ENCODE peak calls at places on chromosomes 5 and 9, in eight cellular contexts. One of them, this sample, is unnamed.

GRCh38 chr5:68449380-68449779 is 233.8 kb downstream of the PIK3R1 start:
- DNase-seq in GM23248: peak; percentile 55
- DNase-seq in colonic mucosa: no peak
- DNase-seq in naive thymus-derived CD4-positive, alpha-beta T cell: no peak
- DNase-seq in heart left ventricle: peak; percentile 47
- DNase-seq in ascending aorta: peak; percentile 89
- DNase-seq in thoracic aorta: peak; percentile 12
- DNase-seq in body of pancreas: no peak
- DNase-seq in this sample: no peak

GRCh38 chr9:114671605-114672004 is 10.4 kb downstream of the TEX48 start:
- DNase-seq in GM23248: peak; percentile 20
- DNase-seq in colonic mucosa: no peak
- DNase-seq in naive thymus-derived CD4-positive, alpha-beta T cell: no peak
- DNase-seq in heart left ventricle: no peak
- DNase-seq in ascending aorta: no peak
- DNase-seq in thoracic aorta: no peak
- DNase-seq in body of pancreas: peak; percentile 59
- DNase-seq in this sample: no peak

GRCh38 chr5:118580959-118581358 is 407.4 kb downstream of the DTWD2 start:
- DNase-seq in GM23248: peak; percentile 59
- DNase-seq in colonic mucosa: no peak
- DNase-seq in naive thymus-derived CD4-positive, alpha-beta T cell: no peak
- DNase-seq in heart left ventricle: no peak
- DNase-seq in ascending aorta: no peak
- DNase-seq in thoracic aorta: no peak
- DNase-seq in body of pancreas: no peak
- DNase-seq in this sample: no peak

GRCh38 chr9:136728548-136729123 is 14.1 kb downstream of the LCN10 start:
- DNase-seq in GM23248: peak; percentile 76
- DNase-seq in colonic mucosa: no peak
- DNase-seq in naive thymus-derived CD4-positive, alpha-beta T cell: no peak
- DNase-seq in heart left ventricle: no peak
- DNase-seq in ascending aorta: no peak
- DNase-seq in thoracic aorta: no peak
- DNase-seq in body of pancreas: no peak
- DNase-seq in this sample: no peak

GRCh38 chr5:95743248-95743647 is 12.1 kb downstream of the RHOBTB3 start:
- DNase-seq in GM23248: no peak
- DNase-seq in colonic mucosa: no peak
- DNase-seq in naive thymus-derived CD4-positive, alpha-beta T cell: no peak
- DNase-seq in heart left ventricle: no peak
- DNase-seq in ascending aorta: no peak
- DNase-seq in thoracic aorta: no peak
- DNase-seq in body of pancreas: no peak
- DNase-seq in this sample: no peak

GRCh38 chr5:165906879-165907278 is 2384.6 kb upstream of the WWC1 start:
- DNase-seq in GM23248: no peak
- DNase-seq in colonic mucosa: no peak
- DNase-seq in naive thymus-derived CD4-positive, alpha-beta T cell: no peak
- DNase-seq in heart left ventricle: no peak
- DNase-seq in ascending aorta: no peak
- DNase-seq in thoracic aorta: no peak
- DNase-seq in body of pancreas: no peak
- DNase-seq in this sample: no peak

GRCh38 chr9:82934949-82935348 is 128.0 kb downstream of the RASEF start:
- DNase-seq in GM23248: peak; percentile 34
- DNase-seq in colonic mucosa: no peak
- DNase-seq in naive thymus-derived CD4-positive, alpha-beta T cell: no peak
- DNase-seq in heart left ventricle: no peak
- DNase-seq in ascending aorta: no peak
- DNase-seq in thoracic aorta: no peak
- DNase-seq in body of pancreas: no peak
- DNase-seq in this sample: no peak

GRCh38 chr9:116198344-116198743 is 44.8 kb downstream of the PAPPA start:
- DNase-seq in GM23248: peak; percentile 43
- DNase-seq in colonic mucosa: no peak
- DNase-seq in naive thymus-derived CD4-positive, alpha-beta T cell: no peak
- DNase-seq in heart left ventricle: no peak
- DNase-seq in ascending aorta: no peak
- DNase-seq in thoracic aorta: no peak
- DNase-seq in body of pancreas: no peak
- DNase-seq in this sample: no peak

GRCh38 chr9:88013051-88013450 is 38.7 kb upstream of the CDK20 start:
- DNase-seq in GM23248: no peak
- DNase-seq in colonic mucosa: no peak
- DNase-seq in naive thymus-derived CD4-positive, alpha-beta T cell: no peak
- DNase-seq in heart left ventricle: no peak
- DNase-seq in ascending aorta: no peak
- DNase-seq in thoracic aorta: no peak
- DNase-seq in body of pancreas: no peak
- DNase-seq in this sample: no peak

GRCh38 chr9:110029422-110029814 is 178.5 kb downstream of the C9orf152 start:
- DNase-seq in GM23248: peak; percentile 89
- DNase-seq in colonic mucosa: no peak
- DNase-seq in naive thymus-derived CD4-positive, alpha-beta T cell: no peak
- DNase-seq in heart left ventricle: no peak
- DNase-seq in ascending aorta: peak; percentile 70
- DNase-seq in thoracic aorta: no peak
- DNase-seq in body of pancreas: peak; percentile 58
- DNase-seq in this sample: no peak

GRCh38 chr5:1291611-1292080 is 3.2 kb downstream of the TERT start:
- DNase-seq in GM23248: no peak
- DNase-seq in colonic mucosa: peak; percentile 64
- DNase-seq in naive thymus-derived CD4-positive, alpha-beta T cell: no peak
- DNase-seq in heart left ventricle: no peak
- DNase-seq in ascending aorta: peak; percentile 44
- DNase-seq in thoracic aorta: no peak
- DNase-seq in body of pancreas: no peak
- DNase-seq in this sample: no peak

GRCh38 chr5:67214036-67214435 is 17.4 kb upstream of the CD180 start:
- DNase-seq in GM23248: peak; percentile 28
- DNase-seq in colonic mucosa: no peak
- DNase-seq in naive thymus-derived CD4-positive, alpha-beta T cell: no peak
- DNase-seq in heart left ventricle: no peak
- DNase-seq in ascending aorta: no peak
- DNase-seq in thoracic aorta: no peak
- DNase-seq in body of pancreas: no peak
- DNase-seq in this sample: no peak

GRCh38 chr9:123453058-123453667 is 97.2 kb downstream of the CRB2 start:
- DNase-seq in GM23248: no peak
- DNase-seq in colonic mucosa: no peak
- DNase-seq in naive thymus-derived CD4-positive, alpha-beta T cell: no peak
- DNase-seq in heart left ventricle: no peak
- DNase-seq in ascending aorta: peak; percentile 15
- DNase-seq in thoracic aorta: no peak
- DNase-seq in body of pancreas: no peak
- DNase-seq in this sample: no peak

GRCh38 chr5:172455087-172455381 is 709 bp upstream of the SH3PXD2B start:
- DNase-seq in GM23248: no peak
- DNase-seq in colonic mucosa: no peak
- DNase-seq in naive thymus-derived CD4-positive, alpha-beta T cell: no peak
- DNase-seq in heart left ventricle: no peak
- DNase-seq in ascending aorta: no peak
- DNase-seq in thoracic aorta: no peak
- DNase-seq in body of pancreas: no peak
- DNase-seq in this sample: no peak

GRCh38 chr9:126514037-126514821 is 99.5 kb upstream of the LMX1B start:
- DNase-seq in GM23248: peak; percentile 74
- DNase-seq in colonic mucosa: peak; percentile 70
- DNase-seq in naive thymus-derived CD4-positive, alpha-beta T cell: no peak
- DNase-seq in heart left ventricle: peak; percentile 77
- DNase-seq in ascending aorta: no peak
- DNase-seq in thoracic aorta: no peak
- DNase-seq in body of pancreas: peak; percentile 43
- DNase-seq in this sample: no peak

GRCh38 chr5:159469496-159470370 is 139.4 kb upstream of the IL12B start:
- DNase-seq in GM23248: peak; percentile 49
- DNase-seq in colonic mucosa: no peak
- DNase-seq in naive thymus-derived CD4-positive, alpha-beta T cell: peak; percentile 25
- DNase-seq in heart left ventricle: no peak
- DNase-seq in ascending aorta: no peak
- DNase-seq in thoracic aorta: no peak
- DNase-seq in body of pancreas: no peak
- DNase-seq in this sample: no peak

GRCh38 chr9:13755551-13755950 is 476.1 kb upstream of the MPDZ start:
- DNase-seq in GM23248: peak; percentile 5
- DNase-seq in colonic mucosa: no peak
- DNase-seq in naive thymus-derived CD4-positive, alpha-beta T cell: no peak
- DNase-seq in heart left ventricle: no peak
- DNase-seq in ascending aorta: no peak
- DNase-seq in thoracic aorta: no peak
- DNase-seq in body of pancreas: no peak
- DNase-seq in this sample: no peak

GRCh38 chr5:891837-892389 is 688 bp downstream of the BRD9 start:
- DNase-seq in GM23248: peak; percentile 66
- DNase-seq in colonic mucosa: no peak
- DNase-seq in naive thymus-derived CD4-positive, alpha-beta T cell: no peak
- DNase-seq in heart left ventricle: no peak
- DNase-seq in ascending aorta: no peak
- DNase-seq in thoracic aorta: no peak
- DNase-seq in body of pancreas: peak; percentile 22
- DNase-seq in this sample: no peak

GRCh38 chr5:78887384-78888118 is 97.6 kb downstream of the ARSB start:
- DNase-seq in GM23248: no peak
- DNase-seq in colonic mucosa: no peak
- DNase-seq in naive thymus-derived CD4-positive, alpha-beta T cell: no peak
- DNase-seq in heart left ventricle: no peak
- DNase-seq in ascending aorta: no peak
- DNase-seq in thoracic aorta: no peak
- DNase-seq in body of pancreas: no peak
- DNase-seq in this sample: no peak

GRCh38 chr5:68548959-68549676 is 333.6 kb downstream of the PIK3R1 start:
- DNase-seq in GM23248: peak; percentile 39
- DNase-seq in colonic mucosa: no peak
- DNase-seq in naive thymus-derived CD4-positive, alpha-beta T cell: no peak
- DNase-seq in heart left ventricle: no peak
- DNase-seq in ascending aorta: no peak
- DNase-seq in thoracic aorta: no peak
- DNase-seq in body of pancreas: no peak
- DNase-seq in this sample: no peak

GRCh38 chr5:170333161-170333909 is 35.8 kb upstream of the LCP2 start:
- DNase-seq in GM23248: peak; percentile 35
- DNase-seq in colonic mucosa: peak; percentile 31
- DNase-seq in naive thymus-derived CD4-positive, alpha-beta T cell: no peak
- DNase-seq in heart left ventricle: no peak
- DNase-seq in ascending aorta: no peak
- DNase-seq in thoracic aorta: no peak
- DNase-seq in body of pancreas: peak; percentile 64
- DNase-seq in this sample: no peak

GRCh38 chr9:32737378-32737777 is 46.0 kb upstream of the TMEM215 start:
- DNase-seq in GM23248: no peak
- DNase-seq in colonic mucosa: no peak
- DNase-seq in naive thymus-derived CD4-positive, alpha-beta T cell: no peak
- DNase-seq in heart left ventricle: no peak
- DNase-seq in ascending aorta: no peak
- DNase-seq in thoracic aorta: no peak
- DNase-seq in body of pancreas: no peak
- DNase-seq in this sample: no peak

GRCh38 chr5:50595199-50595598 is 71.2 kb upstream of the PARP8 start:
- DNase-seq in GM23248: peak; percentile 88
- DNase-seq in colonic mucosa: no peak
- DNase-seq in naive thymus-derived CD4-positive, alpha-beta T cell: no peak
- DNase-seq in heart left ventricle: no peak
- DNase-seq in ascending aorta: no peak
- DNase-seq in thoracic aorta: no peak
- DNase-seq in body of pancreas: no peak
- DNase-seq in this sample: no peak

GRCh38 chr9:127608104-127608966 is 3.7 kb upstream of the STXBP1 start:
- DNase-seq in GM23248: peak; percentile 59
- DNase-seq in colonic mucosa: peak; percentile 76
- DNase-seq in naive thymus-derived CD4-positive, alpha-beta T cell: peak; percentile 81
- DNase-seq in heart left ventricle: peak; percentile 81
- DNase-seq in ascending aorta: no peak
- DNase-seq in thoracic aorta: no peak
- DNase-seq in body of pancreas: peak; percentile 84
- DNase-seq in this sample: no peak
- H3K4me3 ChIP-seq in GM23248: peak overlapping the region; percentile 45
- H3K4me3 ChIP-seq in colonic mucosa: peak overlapping the region; percentile 32
- H3K4me3 ChIP-seq in naive thymus-derived CD4-positive, alpha-beta T cell: peak overlapping the region; percentile 72
- H3K4me3 ChIP-seq in heart left ventricle: no peak overlapping the region
- H3K4me3 ChIP-seq in ascending aorta: peak overlapping the region; percentile 47
- H3K4me3 ChIP-seq in thoracic aorta: peak overlapping the region; percentile 68
- H3K4me3 ChIP-seq in body of pancreas: no peak overlapping the region
- H3K4me3 ChIP-seq in this sample: peak overlapping the region; percentile 35

GRCh38 chr5:37136694-37137093 is 112.5 kb downstream of the CPLANE1 start:
- DNase-seq in GM23248: no peak
- DNase-seq in colonic mucosa: no peak
- DNase-seq in naive thymus-derived CD4-positive, alpha-beta T cell: no peak
- DNase-seq in heart left ventricle: no peak
- DNase-seq in ascending aorta: no peak
- DNase-seq in thoracic aorta: no peak
- DNase-seq in body of pancreas: no peak
- DNase-seq in this sample: no peak

GRCh38 chr5:37132646-37133045 is 116.5 kb downstream of the CPLANE1 start:
- DNase-seq in GM23248: no peak
- DNase-seq in colonic mucosa: no peak
- DNase-seq in naive thymus-derived CD4-positive, alpha-beta T cell: no peak
- DNase-seq in heart left ventricle: no peak
- DNase-seq in ascending aorta: no peak
- DNase-seq in thoracic aorta: no peak
- DNase-seq in body of pancreas: no peak
- DNase-seq in this sample: no peak

GRCh38 chr5:37133939-37134338 is 115.2 kb downstream of the CPLANE1 start:
- DNase-seq in GM23248: peak; percentile 41
- DNase-seq in colonic mucosa: no peak
- DNase-seq in naive thymus-derived CD4-positive, alpha-beta T cell: no peak
- DNase-seq in heart left ventricle: no peak
- DNase-seq in ascending aorta: no peak
- DNase-seq in thoracic aorta: no peak
- DNase-seq in body of pancreas: peak; percentile 7
- DNase-seq in this sample: no peak
- H3K9me3 ChIP-seq in GM23248: no peaks in the 10 kb centered on the region
- H3K9me3 ChIP-seq in colonic mucosa: no peaks in the 10 kb centered on the region
- H3K9me3 ChIP-seq in naive thymus-derived CD4-positive, alpha-beta T cell: no peaks in the 10 kb centered on the region
- H3K9me3 ChIP-seq in heart left ventricle: peaks cover 7% of the 10 kb centered on the region
- H3K9me3 ChIP-seq in ascending aorta: no peaks in the 10 kb centered on the region
- H3K9me3 ChIP-seq in thoracic aorta: no peaks in the 10 kb centered on the region
- H3K9me3 ChIP-seq in body of pancreas: no peaks in the 10 kb centered on the region
- H3K9me3 ChIP-seq in this sample: no peaks in the 10 kb centered on the region

DNA sequence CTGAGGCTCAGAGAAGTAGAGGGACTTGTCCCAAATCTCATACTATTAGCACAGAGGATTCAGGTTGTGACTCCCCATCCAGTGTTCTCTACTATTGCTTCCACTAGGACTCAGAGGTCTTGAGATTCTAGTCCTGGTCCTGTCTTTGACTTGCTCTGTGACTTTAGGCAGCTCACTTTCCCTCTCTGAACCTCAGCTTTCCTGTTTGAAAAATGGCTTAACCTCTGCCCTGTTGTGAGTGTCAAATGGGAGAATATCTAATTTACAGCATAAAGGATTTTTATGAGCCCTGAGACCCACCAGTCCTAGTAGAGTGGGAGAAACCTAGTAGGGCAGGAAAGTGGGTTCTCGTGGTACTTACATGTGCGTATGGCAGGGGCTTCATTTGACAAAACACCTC is 73.0 kb downstream of the PPARGC1B start:
- DNase-seq in GM23248: no peak
- DNase-seq in colonic mucosa: no peak
- DNase-seq in naive thymus-derived CD4-positive, alpha-beta T cell: no peak
- DNase-seq in heart left ventricle: no peak
- DNase-seq in ascending aorta: no peak
- DNase-seq in thoracic aorta: no peak
- DNase-seq in body of pancreas: no peak
- DNase-seq in this sample: no peak
- H3K4me1 ChIP-seq in GM23248: peaks cover 18% of the 10 kb centered on the region
- H3K4me1 ChIP-seq in colonic mucosa: peaks cover 13% of the 10 kb centered on the region
- H3K4me1 ChIP-seq in naive thymus-derived CD4-positive, alpha-beta T cell: no peaks in the 10 kb centered on the region
- H3K4me1 ChIP-seq in heart left ventricle: peaks cover 64% of the 10 kb centered on the region
- H3K4me1 ChIP-seq in ascending aorta: peaks cover 9% of the 10 kb centered on the region
- H3K4me1 ChIP-seq in thoracic aorta: peaks cover 10% of the 10 kb centered on the region
- H3K4me1 ChIP-seq in body of pancreas: no peaks in the 10 kb centered on the region
- H3K4me1 ChIP-seq in this sample: peaks cover 85% of the 10 kb centered on the region

GRCh38 chr9:935348-935965 is 41.0 kb upstream of the DMRT3 start:
- DNase-seq in GM23248: peak; percentile 41
- DNase-seq in colonic mucosa: no peak
- DNase-seq in naive thymus-derived CD4-positive, alpha-beta T cell: no peak
- DNase-seq in heart left ventricle: no peak
- DNase-seq in ascending aorta: no peak
- DNase-seq in thoracic aorta: no peak
- DNase-seq in body of pancreas: peak; percentile 3
- DNase-seq in this sample: no peak
- H3K4me3 ChIP-seq in GM23248: no peak overlapping the region
- H3K4me3 ChIP-seq in colonic mucosa: no peak overlapping the region
- H3K4me3 ChIP-seq in naive thymus-derived CD4-positive, alpha-beta T cell: no peak overlapping the region
- H3K4me3 ChIP-seq in heart left ventricle: no peak overlapping the region
- H3K4me3 ChIP-seq in ascending aorta: no peak overlapping the region
- H3K4me3 ChIP-seq in thoracic aorta: peak overlapping the region; percentile 22
- H3K4me3 ChIP-seq in body of pancreas: no peak overlapping the region
- H3K4me3 ChIP-seq in this sample: no peak overlapping the region